ENCODE peak calls at places on chromosomes 1 and 21, in nine cellular contexts. K is dermis blood vessel endothelial cell, P is NB4, A is skeletal muscle cell, G is NCI-H2171, X is A172, J is HFFc6, M is GM10248, O is EH. N is an unnamed sample.

GRCh38 chr1:89847191-89847729 is 26.4 kb downstream of the LRRC8D start:
- DNase-seq in A (no peak), K (no peak), P (peak; percentile 69), J (no peak), M (no peak), G (no peak), O (no peak), X (no peak), N (no peak)

GRCh38 chr21:31732538-31732864 is 583 bp upstream of the SCAF4 start:
- DNase-seq in P (no peak), K (no peak), O (no peak), G (no peak), A (no peak), X (no peak), M (no peak), J (no peak), N (no peak)

GRCh38 chr1:198904356-198904755 is 265.5 kb downstream of the PTPRC start:
- DNase-seq in J (peak; percentile 38), A (no peak), M (no peak), K (peak; percentile 52), X (no peak), O (peak; percentile 58), G (no peak), P (no peak), N (no peak)

GRCh38 chr1:240070188-240070587 is 21.5 kb upstream of the FMN2 start:
- DNase-seq in P (no peak), A (no peak), X (no peak), G (no peak), M (no peak), J (no peak), O (peak; percentile 24), K (peak; percentile 34), N (no peak)

GRCh38 chr1:32876341-32877210 is 5.9 kb upstream of the FNDC5 start:
- DNase-seq in P (peak; percentile 71), M (peak; percentile 80), G (no peak), K (peak; percentile 81), J (peak; percentile 18), X (peak; percentile 16), A (no peak), O (peak; percentile 52), N (peak; percentile 69)

GRCh38 chr1:112618114-112618720 is 724 bp downstream of the ST7L start:
- DNase-seq in K (peak; percentile 64), X (peak; percentile 14), J (no peak), M (peak; percentile 34), O (peak; percentile 39), G (no peak), A (no peak), P (peak; percentile 63), N (peak; percentile 39)

GRCh38 chr1:34009340-34009975 is 145.6 kb downstream of the HMGB4 start:
- DNase-seq in G (no peak), X (no peak), P (no peak), M (no peak), J (no peak), A (no peak), K (no peak), O (peak; percentile 35), N (no peak)

GRCh38 chr1:203440780-203441179 is 34.8 kb upstream of the PRELP start:
- DNase-seq in M (peak; percentile 45), P (peak; percentile 34), K (peak; percentile 65), G (no peak), J (peak; percentile 83), X (peak; percentile 86), A (peak; percentile 15), O (peak; percentile 95), N (peak; percentile 77)

GRCh38 chr21:44440241-44441040 is 14.9 kb upstream of the LRRC3 start:
- DNase-seq in O (no peak), A (no peak), M (no peak), G (no peak), K (no peak), X (no peak), P (no peak), J (no peak), N (no peak)

GRCh38 chr1:230271396-230272035 is 154.6 kb downstream of the PGBD5 start:
- DNase-seq in M (no peak), P (no peak), G (no peak), X (no peak), K (peak; percentile 8), J (no peak), A (no peak), O (no peak), N (no peak)